ENCODE peak calls at places on chromosomes 4 and X, in eight cellular contexts. B, E, J, F, M, K, H and S are unnamed samples.

GRCh38 chr4:36509816-36510215 is 228.4 kb downstream of the DTHD1 start:
- DNase-seq in H (no peak), B (no peak), M (no peak), F (no peak), K (no peak), J (no peak), E (no peak), S (no peak)

GRCh38 chr4:27638163-27638915 is 777.7 kb downstream of the STIM2 start:
- DNase-seq in J (no peak), K (no peak), H (no peak), F (no peak), B (no peak), M (no peak), E (no peak), S (no peak)

GRCh38 chr4:158013858-158014257 is 159.0 kb downstream of the GASK1B start:
- DNase-seq in F (no peak), B (no peak), M (no peak), H (peak; percentile 68), K (no peak), E (peak; percentile 65), J (no peak), S (no peak)

GRCh38 chr4:20773144-20773997 is 73.1 kb downstream of the PACRGL start:
- DNase-seq in B (peak; percentile 7), J (peak; percentile 22), M (peak; percentile 7), H (peak; percentile 75), F (no peak), E (peak; percentile 79), K (peak; percentile 69), S (peak; percentile 49)

GRCh38 chrX:25206761-25207160 is 191.0 kb upstream of the ARX start:
- DNase-seq in B (no peak), M (no peak), E (no peak), H (peak; percentile 14), F (no peak), K (no peak), J (no peak), S (no peak)

GRCh38 chrX:38117485-38117884 is 103.2 kb downstream of the SRPX start:
- DNase-seq in E (peak; percentile 48), B (no peak), H (peak; percentile 40), K (no peak), M (no peak), F (no peak), J (no peak), S (peak; percentile 43)

GRCh38 chr4:62601737-62602136 is 1401.6 kb downstream of the ADGRL3 start:
- DNase-seq in M (no peak), E (no peak), B (no peak), H (no peak), K (no peak), F (no peak), J (no peak), S (no peak)

GRCh38 chr4:114078636-114079035 is 99.2 kb upstream of the ARSJ start:
- DNase-seq in E (no peak), M (no peak), K (no peak), J (no peak), B (no peak), F (no peak), H (peak; percentile 37), S (no peak)

GRCh38 chr4:48268956-48269860 is at the start of gene TEC:
- DNase-seq in H (no peak), B (no peak), E (no peak), F (peak; percentile 91), M (no peak), J (peak; percentile 49), K (peak; percentile 51), S (peak; percentile 66)

GRCh38 chr4:100635899-100636298 is 118.1 kb upstream of the EMCN start:
- DNase-seq in K (no peak), B (no peak), J (no peak), M (no peak), F (no peak), E (no peak), H (no peak), S (no peak)

GRCh38 chrX:29145316-29145715 is 558.1 kb downstream of the IL1RAPL1 start:
- DNase-seq in K (no peak), E (no peak), B (no peak), M (no peak), F (no peak), H (peak; percentile 20), J (no peak), S (no peak)

GRCh38 chr4:73527196-73527595 is 45.7 kb downstream of the AFM start:
- DNase-seq in E (no peak), H (no peak), F (no peak), M (no peak), J (no peak), B (no peak), K (no peak), S (no peak)

GRCh38 chr4:6035786-6036185 is 17.6 kb upstream of the C4orf50 start:
- DNase-seq in F (no peak), K (no peak), B (no peak), M (no peak), J (no peak), E (no peak), H (no peak), S (no peak)

GRCh38 chr4:115489284-115489683 is 375.9 kb upstream of the NDST4 start:
- DNase-seq in F (no peak), J (no peak), E (no peak), M (no peak), H (no peak), B (no peak), K (no peak), S (peak; percentile 23)

GRCh38 chrX:150525061-150525919 is 43.1 kb upstream of the MTM1 start:
- DNase-seq in B (no peak), E (no peak), H (no peak), J (peak; percentile 45), F (no peak), K (no peak), M (peak; percentile 32), S (no peak)

GRCh38 chr4:2401610-2401983 is 16.8 kb downstream of the ZFYVE28 start:
- DNase-seq in H (no peak), B (no peak), M (no peak), K (no peak), E (no peak), J (no peak), F (no peak), S (no peak)

GRCh38 chr4:37977471-37978452 is 17.6 kb downstream of the PTTG2 start:
- DNase-seq in M (peak; percentile 78), E (peak; percentile 75), H (peak; percentile 59), J (peak; percentile 68), F (peak; percentile 94), K (peak; percentile 62), B (peak; percentile 27), S (peak; percentile 85)

GRCh38 chr4:70759126-70759525 is 37.4 kb downstream of the RUFY3 start:
- DNase-seq in F (no peak), B (no peak), M (no peak), H (no peak), K (no peak), E (no peak), J (no peak), S (no peak)

DNA sequence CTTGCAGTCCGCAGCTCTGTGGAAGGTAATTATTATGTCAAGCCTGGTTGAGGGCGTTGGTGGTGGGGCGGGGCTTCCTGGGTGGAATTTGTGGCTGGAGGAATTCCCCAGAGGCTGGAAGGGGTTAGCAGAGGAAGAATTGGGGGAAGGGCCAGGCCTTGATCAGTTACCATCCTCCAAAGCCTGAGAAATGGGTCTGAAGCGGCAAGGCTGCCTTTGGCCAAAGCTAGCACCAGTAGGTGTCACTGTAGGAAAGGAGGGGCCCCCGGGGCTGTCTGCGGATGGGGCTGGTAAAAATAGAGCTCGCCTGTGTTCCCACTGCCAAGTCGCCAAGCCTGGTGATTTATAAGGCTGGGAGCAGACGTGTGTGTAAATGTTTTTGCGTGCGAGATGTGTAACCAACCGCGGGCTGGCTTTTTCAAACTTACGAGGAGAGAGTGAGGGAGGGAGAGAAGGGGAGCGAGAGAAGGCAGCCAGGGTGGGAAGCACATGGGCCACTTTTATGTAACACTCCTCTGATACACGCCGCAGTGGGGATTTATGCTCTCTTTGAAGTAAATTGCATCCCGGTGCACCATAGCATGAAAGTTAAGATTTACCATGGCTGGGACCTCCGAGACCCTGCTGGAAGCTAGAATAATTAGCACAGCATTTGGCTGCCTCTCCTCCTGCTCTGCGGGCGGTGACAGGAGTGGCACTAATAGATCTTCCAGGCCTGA is 366.9 kb downstream of the BCOR start:
- DNase-seq in H (peak; percentile 93), B (no peak), K (peak; percentile 36), M (peak; percentile 72), J (peak; percentile 71), F (peak; percentile 91), E (peak; percentile 79), S (peak; percentile 49)
- TF ChIP-seq CTCF in H (peak; percentile 59), B (peak; percentile 51), K (peak; percentile 24), M (peak; percentile 71), J (peak; percentile 38), F (no peak), E (peak; percentile 69), S (peak; percentile 55)

GRCh38 chr4:10281996-10282395 is 165.4 kb upstream of the WDR1 start:
- DNase-seq in F (no peak), B (no peak), M (no peak), K (no peak), J (no peak), H (peak; percentile 56), E (peak; percentile 9), S (no peak)
- TF ChIP-seq CTCF in F (no peak), B (no peak), M (no peak), K (no peak), J (no peak), H (no peak), E (no peak), S (no peak)

GRCh38 chrX:15843960-15844359 is 10.7 kb downstream of the AP1S2 start:
- DNase-seq in F (no peak), E (no peak), H (no peak), B (no peak), K (no peak), M (no peak), J (no peak), S (no peak)

GRCh38 chrX:15834051-15834450 is 20.6 kb downstream of the AP1S2 start:
- DNase-seq in J (no peak), E (no peak), F (no peak), B (no peak), M (no peak), K (no peak), H (no peak), S (no peak)

GRCh38 chrX:15834827-15835595 is 19.6 kb downstream of the AP1S2 start:
- DNase-seq in E (no peak), J (no peak), M (no peak), K (no peak), B (no peak), H (no peak), F (no peak), S (no peak)

GRCh38 chrX:15838017-15838416 is 16.6 kb downstream of the AP1S2 start:
- DNase-seq in B (no peak), M (no peak), J (no peak), H (no peak), K (peak; percentile 8), F (no peak), E (no peak), S (peak; percentile 11)
- TF ChIP-seq CTCF in B (no peak), M (no peak), J (no peak), H (peak; percentile 40), K (peak; percentile 42), F (no peak), E (no peak), S (peak; percentile 25)

GRCh38 chr4:95694411-95694810 is 145.5 kb upstream of the PDHA2 start:
- DNase-seq in K (no peak), E (no peak), H (no peak), B (no peak), J (no peak), M (no peak), F (no peak), S (no peak)

GRCh38 chr4:95693594-95693993 is 144.8 kb upstream of the UNC5C start:
- DNase-seq in H (no peak), F (no peak), E (peak; percentile 46), K (no peak), B (no peak), J (no peak), M (no peak), S (peak; percentile 7)
- TF ChIP-seq CTCF in H (no peak), F (no peak), E (peak; percentile 28), K (no peak), B (no peak), J (no peak), M (peak; percentile 8), S (peak; percentile 12)